ENCODE peak calls at places on chromosomes 4 and X, in four cellular contexts. P is progenitor cell of endocrine pancreas, Z is AG09319, Y is AG04449. G is an unnamed sample.

GRCh38 chr4:169557061-169557636 is 55.2 kb downstream of the NEK1 start:
- DNase-seq in P (no peak), Z (no peak), Y (no peak), G (no peak)

GRCh38 chr4:152981278-152981677 is 45.2 kb downstream of the FHDC1 start:
- DNase-seq in P (no peak), Z (no peak), Y (no peak), G (no peak)

GRCh38 chrX:28099166-28099565 is 117.9 kb upstream of the DCAF8L1 start:
- DNase-seq in P (no peak), Z (no peak), Y (no peak), G (no peak)

GRCh38 chr4:80243274-80244018 is 23.0 kb upstream of the FGF5 start:
- DNase-seq in P (no peak), Z (no peak), Y (no peak), G (no peak)

GRCh38 chr4:14877246-14878220 is 124.7 kb upstream of the CPEB2 start:
- DNase-seq in P (no peak), Z (no peak), Y (no peak), G (no peak)

GRCh38 chr4:150047546-150047945 is 30.7 kb upstream of the DCLK2 start:
- DNase-seq in P (no peak), Z (peak), Y (no peak), G (no peak)

GRCh38 chr4:18608910-18609525 is 587.5 kb upstream of the LCORL start:
- DNase-seq in P (no peak), Z (no peak), Y (no peak), G (no peak)

GRCh38 chrX:97060019-97060418 is 176.3 kb downstream of the RPA4 start:
- DNase-seq in P (no peak), Z (no peak), Y (no peak), G (no peak)

GRCh38 chr4:176443646-176444409 is 124.1 kb downstream of the SPCS3 start:
- DNase-seq in P (no peak), Z (no peak), Y (no peak), G (no peak)

GRCh38 chr4:24752140-24752539 is 43.2 kb upstream of the SOD3 start:
- DNase-seq in P (no peak), Z (no peak), Y (no peak), G (no peak)

GRCh38 chr4:14441550-14441949 is 560.7 kb upstream of the CPEB2 start:
- DNase-seq in P (no peak), Z (no peak), Y (no peak), G (no peak)

GRCh38 chrX:46910415-46910814 is 1.8 kb upstream of the JADE3 start:
- DNase-seq in P (no peak), Z (no peak), Y (no peak), G (no peak)

GRCh38 chrX:48761674-48762471 is at the start of gene GLOD5:
- DNase-seq in P (peak), Z (no peak), Y (no peak), G (no peak)

GRCh38 chrX:14922437-14922836 is 49.2 kb downstream of the MOSPD2 start:
- DNase-seq in P (no peak), Z (no peak), Y (peak), G (no peak)

GRCh38 chr4:4585012-4585670 is 43.3 kb upstream of the STX18 start:
- DNase-seq in P (no peak), Z (no peak), Y (peak), G (no peak)

GRCh38 chrX:70201732-70202131 is 24.4 kb downstream of the DGAT2L6 start:
- DNase-seq in P (no peak), Z (no peak), Y (no peak), G (no peak)

GRCh38 chrX:153750126-153750774 is 13.8 kb upstream of the PLXNB3 start:
- DNase-seq in P (no peak), Z (no peak), Y (no peak), G (no peak)

GRCh38 chr4:174631901-174632758 is 109.8 kb upstream of the HPGD start:
- DNase-seq in P (no peak), Z (peak), Y (no peak), G (no peak)

GRCh38 chr4:40173470-40173875 is 23.4 kb upstream of the RHOH start:
- DNase-seq in P (no peak), Z (no peak), Y (no peak), G (no peak)

GRCh38 chr4:157043131-157043530 is 32.8 kb upstream of the GLRB start:
- DNase-seq in P (no peak), Z (no peak), Y (no peak), G (no peak)

GRCh38 chrX:74534569-74535038 is 79.8 kb downstream of the RLIM start:
- DNase-seq in P (no peak), Z (no peak), Y (no peak), G (no peak)

GRCh38 chr4:168421671-168422070 is 58.6 kb downstream of the DDX60L start:
- DNase-seq in P (no peak), Z (no peak), Y (no peak), G (no peak)

GRCh38 chrX:106278951-106279350 is 110.8 kb downstream of the PWWP3B start:
- DNase-seq in P (no peak), Z (no peak), Y (no peak), G (no peak)

GRCh38 chr4:25953740-25954139 is 39.7 kb downstream of the SMIM20 start:
- DNase-seq in P (no peak), Z (no peak), Y (no peak), G (peak)

GRCh38 chr4:150582881-150583286 is 933 bp downstream of the MAB21L2 start:
- DNase-seq in P (no peak), Z (no peak), Y (no peak), G (peak)

GRCh38 chr4:94410678-94411206 is 41.0 kb upstream of the PDLIM5 start:
- DNase-seq in P (no peak), Z (peak), Y (no peak), G (no peak)

GRCh38 chrX:78123190-78123589 is 16.3 kb downstream of the TAF9B start:
- DNase-seq in P (no peak), Z (no peak), Y (no peak), G (no peak)

GRCh38 chrX:21698274-21698673 is 40.1 kb upstream of the KLHL34 start:
- DNase-seq in P (no peak), Z (no peak), Y (no peak), G (no peak)

GRCh38 chr4:139619644-139620043 is 46.0 kb upstream of the MGST2 start:
- DNase-seq in P (no peak), Z (no peak), Y (no peak), G (no peak)

GRCh38 chr4:32189788-32190187 is 1469.6 kb downstream of the PCDH7 start:
- DNase-seq in P (no peak), Z (no peak), Y (no peak), G (no peak)

GRCh38 chr4:6557856-6558255 is 17.1 kb upstream of the MAN2B2 start:
- DNase-seq in P (no peak), Z (no peak), Y (no peak), G (no peak)
- TF ChIP-seq CTCF in P (no peak), Z (no peak), Y (no peak), G (no peak)

DNA sequence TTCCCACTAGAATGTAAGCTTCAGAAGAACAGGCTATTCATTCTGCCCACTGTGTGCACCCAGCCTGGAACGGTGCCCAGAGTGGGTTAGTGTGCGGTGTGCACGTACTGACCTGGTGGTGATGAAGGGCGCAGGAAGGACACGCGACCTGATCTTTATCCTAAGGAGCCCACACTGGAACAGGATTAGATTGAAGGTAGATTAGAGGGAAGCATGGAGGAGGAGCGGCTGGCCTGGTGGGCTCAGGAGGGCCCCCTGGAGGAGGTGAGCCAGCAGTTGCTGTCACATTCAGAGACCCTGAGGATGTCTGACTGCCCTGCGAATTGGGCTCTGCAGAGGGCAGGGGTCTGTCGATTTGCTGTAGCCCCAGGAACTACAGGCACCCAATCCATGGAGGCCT is 73.1 kb downstream of the HTRA3 start:
- DNase-seq in P (no peak), Z (no peak), Y (no peak), G (peak)
- TF ChIP-seq CTCF in P (peak), Z (no peak), Y (peak), G (no peak)

GRCh38 chr4:81404294-81404693 is 67.4 kb downstream of the RASGEF1B start:
- DNase-seq in P (no peak), Z (no peak), Y (no peak), G (no peak)
- TF ChIP-seq CTCF in P (peak), Z (peak), Y (no peak), G (no peak)

DNA sequence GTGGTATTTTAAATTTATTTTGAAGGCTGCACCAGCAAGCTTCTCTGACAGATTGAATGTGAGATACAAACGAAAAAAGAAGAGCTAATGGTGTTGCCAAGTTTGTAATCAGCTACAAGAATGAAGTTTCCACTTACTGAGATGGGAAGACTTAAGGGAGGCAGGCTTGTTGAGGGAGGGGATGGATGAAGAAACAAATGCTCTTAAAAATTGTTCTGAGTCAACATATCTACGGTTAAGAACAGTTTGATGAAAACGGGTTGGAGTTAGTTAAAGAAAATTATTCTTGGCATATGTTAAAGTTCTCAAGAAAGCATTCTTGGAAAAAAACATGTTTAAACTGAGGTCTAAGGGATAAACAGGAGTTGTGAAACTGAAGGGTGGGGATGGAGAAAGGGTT is 816.3 kb upstream of the HS3ST1 start:
- DNase-seq in P (no peak), Z (no peak), Y (no peak), G (no peak)
- TF ChIP-seq CTCF in P (no peak), Z (no peak), Y (no peak), G (no peak)

GRCh38 chr4:21664355-21664754 is 284.2 kb downstream of the KCNIP4 start:
- DNase-seq in P (no peak), Z (no peak), Y (no peak), G (no peak)
- TF ChIP-seq CTCF in P (no peak), Z (no peak), Y (no peak), G (no peak)

GRCh38 chr4:17173300-17173699 is 274.9 kb upstream of the LDB2 start:
- DNase-seq in P (no peak), Z (no peak), Y (no peak), G (no peak)
- TF ChIP-seq CTCF in P (peak), Z (peak), Y (peak), G (peak)

DNA sequence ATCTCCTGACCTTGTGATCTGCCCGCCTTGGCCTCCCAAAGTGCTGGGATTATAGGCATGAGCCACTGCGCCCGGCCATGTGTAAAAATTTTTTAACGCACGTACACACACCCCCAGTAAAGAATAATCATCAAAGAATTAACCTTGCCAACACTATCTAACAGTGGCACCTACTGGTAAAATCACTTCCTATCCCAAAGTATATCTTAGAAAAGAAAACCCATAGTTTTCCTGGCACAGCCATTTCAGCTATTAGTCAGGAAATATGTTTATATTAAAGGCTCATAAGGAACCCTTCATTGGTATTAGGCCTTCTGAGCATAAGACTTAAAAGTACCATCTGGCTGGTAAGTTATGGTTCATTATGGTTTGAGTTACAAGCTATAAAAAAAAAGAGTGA is 14.1 kb downstream of the S100G start:
- DNase-seq in P (no peak), Z (no peak), Y (no peak), G (no peak)
- TF ChIP-seq CTCF in P (no peak), Z (no peak), Y (no peak), G (no peak)

GRCh38 chrX:131264053-131264452 is 25.1 kb downstream of the IGSF1 start:
- DNase-seq in P (no peak), Z (no peak), Y (no peak), G (no peak)

GRCh38 chrX:131264665-131265064 is 24.4 kb downstream of the IGSF1 start:
- DNase-seq in P (no peak), Z (no peak), Y (no peak), G (no peak)

GRCh38 chrX:131262200-131262599 is 26.9 kb downstream of the IGSF1 start:
- DNase-seq in P (no peak), Z (no peak), Y (no peak), G (no peak)

DNA sequence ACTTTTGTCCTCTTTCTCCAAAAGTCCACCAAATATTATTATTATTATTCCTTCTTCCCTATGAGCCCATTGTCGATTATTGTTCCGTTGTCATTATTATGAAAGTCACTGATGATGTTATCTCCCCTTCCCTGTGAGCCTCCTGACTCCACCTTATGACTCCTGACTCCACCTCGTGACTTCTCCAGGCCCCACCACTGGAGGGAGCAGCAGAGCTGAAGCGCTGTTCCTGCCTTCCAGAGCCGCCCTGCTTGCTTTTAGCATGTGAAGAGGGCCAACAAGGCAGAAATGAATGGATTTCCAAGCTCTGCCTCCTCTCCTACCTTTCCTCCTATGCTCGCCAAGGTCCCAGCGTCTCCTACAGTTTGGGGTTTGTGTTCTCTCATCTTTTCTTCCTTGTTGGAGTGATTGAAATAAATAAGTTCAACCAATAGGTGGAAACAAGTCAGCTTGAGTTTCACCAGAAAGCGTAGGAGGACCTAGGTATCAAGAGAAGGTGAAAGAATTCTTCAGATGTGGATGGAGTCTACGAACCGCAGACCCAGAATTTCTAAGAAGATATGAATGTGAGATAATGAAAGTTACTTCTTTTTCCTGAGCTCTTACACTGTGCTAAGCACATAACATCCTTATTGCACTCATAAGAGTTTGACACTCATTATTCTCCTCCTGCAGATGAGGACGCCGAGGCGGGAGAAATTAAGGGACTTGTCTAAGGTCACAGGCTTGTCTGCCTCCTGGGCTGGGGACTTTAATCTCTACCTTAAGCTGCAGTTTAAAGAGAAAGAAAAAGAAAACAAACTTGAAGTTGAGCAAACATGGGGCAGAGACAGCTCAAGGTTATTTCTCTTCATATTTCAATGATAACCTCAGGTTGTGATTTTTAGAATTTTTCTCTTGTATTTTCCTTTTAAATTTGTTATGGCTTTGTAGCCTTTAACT is 26.1 kb downstream of the IGSF1 start:
- DNase-seq in P (no peak), Z (no peak), Y (no peak), G (no peak)
- TF ChIP-seq CTCF in P (peak), Z (no peak), Y (no peak), G (peak)

GRCh38 chr4:683982-684571 is 4.9 kb downstream of the SLC49A3 start:
- DNase-seq in P (no peak), Z (no peak), Y (no peak), G (peak)
- TF ChIP-seq CTCF in P (peak), Z (peak), Y (peak), G (peak)

GRCh38 chr4:184722798-184723197 is 11.1 kb downstream of the CENPU start:
- DNase-seq in P (no peak), Z (no peak), Y (no peak), G (no peak)
- TF ChIP-seq CTCF in P (no peak), Z (no peak), Y (no peak), G (no peak)

G was measured in neural crest cell.